ENCODE peak calls at places on chromosomes 3 and 15, in seven cellular contexts. O is GM23248; I is A549; U is osteoblast; P is CD4-positive, alpha-beta memory T cell; A is ovary; R is psoas muscle. C is an unnamed sample.

GRCh38 chr3:45240292-45240691 is 14.2 kb upstream of the TMEM158 start:
- DNase-seq in O (no peak), I (no peak), U (no peak), P (no peak), A (no peak), R (no peak), C (no peak)

GRCh38 chr3:50264389-50264963 is 4.5 kb upstream of the SEMA3B start:
- DNase-seq in O (peak), I (peak), U (peak), P (no peak), A (peak), R (peak), C (peak)

GRCh38 chr15:84819291-84819768 is 2.2 kb downstream of the ALPK3 start:
- DNase-seq in O (no peak), I (no peak), U (peak), P (no peak), A (no peak), R (peak), C (no peak)

GRCh38 chr3:107224001-107224596 is 153.1 kb upstream of the CCDC54 start:
- DNase-seq in O (no peak), I (no peak), U (no peak), P (no peak), A (no peak), R (no peak), C (no peak)

GRCh38 chr15:63306480-63307073 is 29.2 kb downstream of the APH1B start:
- DNase-seq in O (no peak), I (no peak), U (no peak), P (no peak), A (no peak), R (no peak), C (no peak)

GRCh38 chr15:100785181-100786138 is 94.2 kb upstream of the ALDH1A3 start:
- DNase-seq in O (peak), I (no peak), U (peak), P (no peak), A (no peak), R (no peak), C (no peak)

GRCh38 chr15:63764124-63764827 is 69.5 kb downstream of the HERC1 start:
- DNase-seq in O (no peak), I (no peak), U (no peak), P (no peak), A (no peak), R (no peak), C (no peak)

GRCh38 chr3:25906132-25906906 is 116.4 kb downstream of the OXSM start:
- DNase-seq in O (no peak), I (no peak), U (no peak), P (no peak), A (no peak), R (no peak), C (no peak)

GRCh38 chr3:15015456-15015855 is 49.7 kb downstream of the MRPS25 start:
- DNase-seq in O (peak), I (no peak), U (no peak), P (no peak), A (no peak), R (peak), C (no peak)

GRCh38 chr15:100730655-100731240 is 128.4 kb downstream of the ASB7 start:
- DNase-seq in O (no peak), I (no peak), U (no peak), P (no peak), A (no peak), R (no peak), C (no peak)

GRCh38 chr15:96750361-96750760 is 419.9 kb downstream of the NR2F2 start:
- DNase-seq in O (no peak), I (no peak), U (no peak), P (no peak), A (no peak), R (no peak), C (no peak)

DNA sequence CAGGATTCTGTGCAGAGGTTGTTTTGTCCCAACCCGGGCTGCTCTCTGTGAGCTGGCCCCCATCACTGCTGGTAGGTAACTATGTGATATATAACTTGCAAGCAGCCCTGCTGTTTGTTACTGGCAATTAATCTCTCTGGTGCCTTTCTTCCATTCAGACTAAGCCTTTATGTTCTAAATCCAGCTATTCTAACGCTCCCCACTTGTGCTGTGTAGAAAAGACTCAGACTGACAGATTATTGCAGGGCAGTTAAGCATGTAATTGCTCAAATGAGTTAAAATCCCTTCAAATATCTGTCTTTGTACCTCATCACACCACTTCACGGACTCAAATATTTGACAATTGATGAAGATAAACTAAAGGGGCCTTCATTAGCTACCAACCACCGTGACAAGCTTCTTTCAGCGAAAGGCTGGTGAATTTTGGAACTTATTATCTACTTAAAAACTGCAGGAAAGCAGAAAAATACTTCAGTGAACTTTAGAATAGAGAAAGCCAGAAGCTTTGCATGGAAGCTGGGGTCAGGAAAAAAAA is 416.2 kb downstream of the NR2F2 start:
- DNase-seq in O (no peak), I (no peak), U (no peak), P (no peak), A (no peak), R (no peak), C (no peak)
- H3K4me3 ChIP-seq in O (no peak), I (no peak), U (no peak), P (no peak), A (no peak), R (no peak), C (no peak)

GRCh38 chr3:164351126-164351525 is 727.2 kb downstream of the SI start:
- DNase-seq in O (peak), I (no peak), U (no peak), P (no peak), A (no peak), R (no peak), C (no peak)
- H3K4me3 ChIP-seq in O (no peak), I (no peak), U (no peak), P (no peak), A (no peak), R (no peak), C (no peak)

GRCh38 chr3:168093229-168093628 is 2.5 kb downstream of the GOLIM4 start:
- DNase-seq in O (no peak), I (no peak), U (peak), P (no peak), A (no peak), R (no peak), C (no peak)
- H3K4me3 ChIP-seq in O (peak), I (peak), U (peak), P (no peak), A (no peak), R (peak), C (peak)

DNA sequence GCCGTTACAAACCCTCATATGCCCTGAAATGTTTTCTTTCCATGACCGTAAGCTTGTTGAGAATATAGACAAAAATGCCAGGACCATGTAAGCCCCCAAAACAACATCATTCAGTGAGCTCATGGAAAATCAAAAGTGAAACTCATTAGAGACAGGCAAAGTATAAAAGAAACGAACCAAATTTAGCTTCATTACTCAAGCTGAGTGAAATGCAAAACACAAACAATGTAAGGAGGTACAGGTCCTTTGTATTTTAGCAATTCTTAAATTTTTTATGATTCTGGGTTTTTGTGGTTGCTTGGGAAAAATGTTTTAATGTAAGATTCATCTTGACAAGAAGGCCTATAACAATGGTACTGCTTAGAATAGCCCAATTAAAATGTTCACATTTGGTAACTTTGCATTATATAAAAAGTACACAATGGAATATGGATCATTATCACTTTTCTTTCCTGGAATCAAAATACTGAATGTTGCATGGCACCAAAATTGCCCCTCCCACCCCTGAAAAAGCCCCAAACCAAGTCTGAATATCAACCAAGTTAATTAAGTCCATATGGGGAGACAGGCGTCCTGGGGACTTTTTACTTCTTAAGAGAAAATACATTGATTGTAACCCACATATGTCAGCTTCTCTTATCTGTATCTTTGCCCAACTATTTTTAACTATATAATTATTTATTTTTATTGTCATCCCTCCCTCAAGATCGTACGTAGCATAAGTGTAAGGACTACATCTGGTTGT is 247.7 kb upstream of the CDIN1 start:
- DNase-seq in O (peak), I (no peak), U (peak), P (no peak), A (no peak), R (no peak), C (no peak)
- H3K4me3 ChIP-seq in O (peak), I (no peak), U (peak), P (no peak), A (peak), R (no peak), C (no peak)

DNA sequence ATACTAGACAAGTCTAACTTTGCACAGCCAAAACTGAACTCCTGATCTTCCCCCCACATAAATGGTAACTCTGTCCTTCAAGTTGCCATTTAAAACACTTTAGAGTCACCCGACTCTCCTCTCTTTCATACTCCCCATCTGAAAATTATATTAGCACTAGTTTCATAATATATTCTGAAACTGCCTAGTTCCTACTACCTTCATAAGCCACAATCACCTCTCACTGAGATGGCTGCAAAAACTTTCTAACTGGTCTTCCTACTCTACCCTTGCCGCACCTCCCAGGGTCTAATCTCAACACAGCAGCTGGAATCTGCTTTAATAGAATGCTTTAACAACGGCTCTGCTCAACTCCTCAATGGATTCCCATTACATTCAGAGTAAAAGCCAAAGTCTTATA is 55.0 kb downstream of the GLB1 start:
- DNase-seq in O (no peak), I (no peak), U (no peak), P (no peak), A (no peak), R (no peak), C (no peak)
- H3K4me3 ChIP-seq in O (no peak), I (no peak), U (no peak), P (no peak), A (no peak), R (no peak), C (no peak)